ENCODE peak calls at places on chromosomes 3 and 15, in eight cellular contexts. One of them, this sample, is unnamed.
A peak's percentile ranks its signal among the peaks of the same experiment; 100 is the strongest.

GRCh38 chr15:98650871-98651481 is 2.6 kb downstream of the IGF1R start:
- DNase-seq in adipocyte: peak; percentile 75
- DNase-seq in GM23338: no peak
- DNase-seq in H1: no peak
- DNase-seq in activated T-helper 1 cell treated with Interleukin-2 at 50 U/mL for 16 hours: no peak
- DNase-seq in tibial artery: no peak
- DNase-seq in NCI-H446 treated with DMSO at 0.1 percent for 48 hours: no peak
- DNase-seq in GM03348: peak; percentile 43
- DNase-seq in this sample: peak; percentile 19

GRCh38 chr3:4588410-4588809 is 95.3 kb downstream of the ITPR1 start:
- DNase-seq in adipocyte: peak; percentile 19
- DNase-seq in GM03348: peak; percentile 56
- DNase-seq in NCI-H446 treated with DMSO at 0.1 percent for 48 hours: peak; percentile 91
- DNase-seq in GM23338: no peak
- DNase-seq in activated T-helper 1 cell treated with Interleukin-2 at 50 U/mL for 16 hours: no peak
- DNase-seq in tibial artery: no peak
- DNase-seq in H1: no peak
- DNase-seq in this sample: peak; percentile 62

GRCh38 chr3:38644016-38644661 is 5.3 kb downstream of the SCN5A start:
- DNase-seq in GM03348: no peak
- DNase-seq in NCI-H446 treated with DMSO at 0.1 percent for 48 hours: no peak
- DNase-seq in GM23338: no peak
- DNase-seq in activated T-helper 1 cell treated with Interleukin-2 at 50 U/mL for 16 hours: no peak
- DNase-seq in tibial artery: peak; percentile 40
- DNase-seq in adipocyte: no peak
- DNase-seq in H1: no peak
- DNase-seq in this sample: no peak

GRCh38 chr3:160673188-160673587 is 3.8 kb upstream of the ARL14 start:
- DNase-seq in NCI-H446 treated with DMSO at 0.1 percent for 48 hours: no peak
- DNase-seq in activated T-helper 1 cell treated with Interleukin-2 at 50 U/mL for 16 hours: no peak
- DNase-seq in GM03348: no peak
- DNase-seq in GM23338: no peak
- DNase-seq in tibial artery: no peak
- DNase-seq in H1: no peak
- DNase-seq in adipocyte: no peak
- DNase-seq in this sample: no peak

GRCh38 chr3:9056581-9056980 is 93.3 kb upstream of the RAD18 start:
- DNase-seq in activated T-helper 1 cell treated with Interleukin-2 at 50 U/mL for 16 hours: no peak
- DNase-seq in H1: no peak
- DNase-seq in GM23338: no peak
- DNase-seq in tibial artery: no peak
- DNase-seq in NCI-H446 treated with DMSO at 0.1 percent for 48 hours: no peak
- DNase-seq in GM03348: no peak
- DNase-seq in adipocyte: no peak
- DNase-seq in this sample: no peak

GRCh38 chr15:96322401-96323249 is 7.9 kb upstream of the NR2F2 start:
- DNase-seq in tibial artery: peak; percentile 74
- DNase-seq in H1: no peak
- DNase-seq in NCI-H446 treated with DMSO at 0.1 percent for 48 hours: no peak
- DNase-seq in GM23338: peak; percentile 70
- DNase-seq in GM03348: no peak
- DNase-seq in activated T-helper 1 cell treated with Interleukin-2 at 50 U/mL for 16 hours: no peak
- DNase-seq in adipocyte: no peak
- DNase-seq in this sample: no peak

GRCh38 chr3:178297204-178297603 is 239.0 kb upstream of the KCNMB2 start:
- DNase-seq in H1: no peak
- DNase-seq in GM03348: peak; percentile 60
- DNase-seq in activated T-helper 1 cell treated with Interleukin-2 at 50 U/mL for 16 hours: no peak
- DNase-seq in NCI-H446 treated with DMSO at 0.1 percent for 48 hours: no peak
- DNase-seq in adipocyte: no peak
- DNase-seq in GM23338: no peak
- DNase-seq in tibial artery: no peak
- DNase-seq in this sample: no peak

GRCh38 chr3:54861248-54862067 is 66.4 kb downstream of the LRTM1 start:
- DNase-seq in H1: no peak
- DNase-seq in tibial artery: no peak
- DNase-seq in NCI-H446 treated with DMSO at 0.1 percent for 48 hours: no peak
- DNase-seq in GM23338: no peak
- DNase-seq in activated T-helper 1 cell treated with Interleukin-2 at 50 U/mL for 16 hours: no peak
- DNase-seq in GM03348: peak; percentile 22
- DNase-seq in adipocyte: no peak
- DNase-seq in this sample: no peak

GRCh38 chr3:65093641-65094040 is 405.8 kb upstream of the ADAMTS9 start:
- DNase-seq in H1: no peak
- DNase-seq in adipocyte: peak; percentile 47
- DNase-seq in tibial artery: no peak
- DNase-seq in NCI-H446 treated with DMSO at 0.1 percent for 48 hours: no peak
- DNase-seq in activated T-helper 1 cell treated with Interleukin-2 at 50 U/mL for 16 hours: no peak
- DNase-seq in GM03348: no peak
- DNase-seq in GM23338: no peak
- DNase-seq in this sample: no peak

This sample was measured in MG63.